ENCODE peak calls at places on chromosomes 11 and 22, in four cellular contexts. A is HCT116, R is GM12878, B is K562. U is an unnamed sample.
A peak's percentile ranks its signal among the peaks of the same experiment; 100 is the strongest.

GRCh38 chr11:62922653-62923371 is 1.6 kb upstream of the CHRM1 start:
- DNase-seq in B (peak; percentile 76), A (no peak), R (no peak), U (peak; percentile 87)

GRCh38 chr11:47124675-47125074 is 52.0 kb downstream of the ARFGAP2 start:
- DNase-seq in B (no peak), A (no peak), R (no peak), U (no peak)

GRCh38 chr11:70573701-70574151 is 175.4 kb downstream of the CTTN start:
- DNase-seq in A (no peak), B (no peak), R (no peak), U (no peak)

GRCh38 chr11:88411265-88411664 is 73.7 kb upstream of the CTSC start:
- DNase-seq in A (no peak), R (no peak), B (no peak), U (no peak)

GRCh38 chr11:131859811-131860210 is 489.4 kb downstream of the NTM start:
- DNase-seq in B (no peak), A (no peak), R (no peak), U (no peak)

GRCh38 chr11:45021692-45022130 is 71.0 kb upstream of the TP53I11 start:
- DNase-seq in A (no peak), B (no peak), R (no peak), U (peak; percentile 67)

GRCh38 chr22:22074634-22075381 is 92.2 kb upstream of the TOP3B start:
- DNase-seq in A (no peak), R (no peak), B (no peak), U (no peak)

GRCh38 chr11:118002541-118003019 is 16.4 kb downstream of the IL10RA start:
- DNase-seq in B (peak; percentile 79), A (no peak), R (no peak), U (no peak)

GRCh38 chr22:37462983-37463382 is 23.2 kb downstream of the MFNG start:
- DNase-seq in R (no peak), A (no peak), B (peak; percentile 40), U (peak; percentile 81)

GRCh38 chr22:31926969-31927368 is 17.4 kb upstream of the YWHAH start:
- DNase-seq in R (no peak), A (no peak), B (no peak), U (peak; percentile 53)

GRCh38 chr11:10454902-10455631 is at the start of gene AMPD3:
- DNase-seq in B (peak; percentile 88), R (peak; percentile 48), A (peak; percentile 85), U (no peak)

GRCh38 chr11:3920148-3920852 is 64.8 kb downstream of the STIM1 start:
- DNase-seq in B (peak; percentile 82), R (peak; percentile 57), A (peak; percentile 44), U (no peak)

GRCh38 chr11:78961938-78962701 is 387.5 kb upstream of the NARS2 start:
- DNase-seq in A (no peak), R (no peak), B (peak; percentile 11), U (peak; percentile 71)

GRCh38 chr11:110297726-110298297 is 1.4 kb upstream of the RDX start:
- DNase-seq in R (no peak), A (no peak), B (no peak), U (no peak)

GRCh38 chr11:93718057-93718563 is 23.2 kb downstream of the TAF1D start:
- DNase-seq in R (peak; percentile 64), B (peak; percentile 84), A (no peak), U (no peak)

GRCh38 chr11:15071556-15072255 is 1.7 kb upstream of the CALCB start:
- DNase-seq in B (no peak), R (no peak), A (no peak), U (no peak)

GRCh38 chr11:15075162-15075526 is 1.8 kb downstream of the CALCB start:
- DNase-seq in R (no peak), A (no peak), B (no peak), U (no peak)

GRCh38 chr11:15072551-15073143 is 746 bp upstream of the CALCB start:
- DNase-seq in B (no peak), A (no peak), R (no peak), U (no peak)

GRCh38 chr11:15074206-15075161 is 1.1 kb downstream of the CALCB start:
- DNase-seq in A (peak; percentile 83), B (peak; percentile 77), R (no peak), U (peak; percentile 98)

GRCh38 chr11:15073361-15074205 is at the start of gene CALCB:
- DNase-seq in B (no peak), A (no peak), R (no peak), U (no peak)
- TF ChIP-seq EGR1 in B (no peak), A (no peak), R (no peak), U (no peak)

DNA sequence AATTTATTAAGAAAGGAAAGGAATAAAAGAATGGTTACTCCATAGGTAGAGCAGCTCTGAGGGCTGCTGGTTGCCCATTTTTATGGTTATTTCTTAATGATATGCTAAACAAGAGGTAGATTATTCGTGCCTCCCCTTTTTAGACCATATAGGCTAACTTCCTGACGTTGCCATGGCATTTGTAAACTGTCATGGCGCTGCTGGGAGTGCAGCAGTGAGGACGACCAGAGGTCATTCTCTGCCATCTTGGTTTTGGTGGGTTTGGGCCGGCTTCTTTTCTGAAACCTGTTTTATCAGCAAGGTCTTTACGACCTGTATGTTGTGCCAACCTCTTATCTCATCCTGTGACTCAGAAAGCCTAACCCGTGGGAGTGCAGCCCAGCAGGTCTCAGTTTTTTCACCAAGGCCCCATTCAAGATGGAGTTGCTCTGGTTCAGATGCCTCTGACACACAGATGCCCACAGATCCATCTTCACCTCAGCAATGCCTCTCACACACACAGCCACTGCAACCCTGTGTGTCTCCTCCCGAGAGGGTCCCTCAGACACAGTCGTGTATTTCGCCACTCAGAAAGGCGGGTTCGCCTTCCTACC is 16.4 kb upstream of the JAM3 start:
- DNase-seq in A (no peak), R (no peak), B (no peak), U (no peak)
- TF ChIP-seq EGR1 in A (no peak), R (no peak), B (no peak), U (no peak)

GRCh38 chr11:116930586-116930985 is 93.2 kb upstream of the APOA1 start:
- DNase-seq in A (no peak), B (no peak), R (no peak), U (no peak)

GRCh38 chr11:116931206-116931953 is 94.0 kb upstream of the APOA1 start:
- DNase-seq in A (no peak), B (peak; percentile 45), R (no peak), U (no peak)

GRCh38 chr11:116928845-116929244 is 91.4 kb upstream of the APOA1 start:
- DNase-seq in B (no peak), A (no peak), R (no peak), U (no peak)

GRCh38 chr11:116929393-116930090 is 92.1 kb upstream of the APOA1 start:
- DNase-seq in A (no peak), R (no peak), B (no peak), U (no peak)

GRCh38 chr11:116930177-116930576 is 92.8 kb upstream of the APOA1 start:
- DNase-seq in B (no peak), R (no peak), A (no peak), U (no peak)
- TF ChIP-seq EGR1 in B (no peak), R (no peak), A (no peak), U (no peak)

GRCh38 chr22:30459206-30460052 is 12.4 kb downstream of the SEC14L3 start:
- DNase-seq in A (no peak), B (peak; percentile 47), R (no peak), U (peak; percentile 52)
- TF ChIP-seq EGR1 in A (no peak), B (no peak), R (no peak), U (no peak)

DNA sequence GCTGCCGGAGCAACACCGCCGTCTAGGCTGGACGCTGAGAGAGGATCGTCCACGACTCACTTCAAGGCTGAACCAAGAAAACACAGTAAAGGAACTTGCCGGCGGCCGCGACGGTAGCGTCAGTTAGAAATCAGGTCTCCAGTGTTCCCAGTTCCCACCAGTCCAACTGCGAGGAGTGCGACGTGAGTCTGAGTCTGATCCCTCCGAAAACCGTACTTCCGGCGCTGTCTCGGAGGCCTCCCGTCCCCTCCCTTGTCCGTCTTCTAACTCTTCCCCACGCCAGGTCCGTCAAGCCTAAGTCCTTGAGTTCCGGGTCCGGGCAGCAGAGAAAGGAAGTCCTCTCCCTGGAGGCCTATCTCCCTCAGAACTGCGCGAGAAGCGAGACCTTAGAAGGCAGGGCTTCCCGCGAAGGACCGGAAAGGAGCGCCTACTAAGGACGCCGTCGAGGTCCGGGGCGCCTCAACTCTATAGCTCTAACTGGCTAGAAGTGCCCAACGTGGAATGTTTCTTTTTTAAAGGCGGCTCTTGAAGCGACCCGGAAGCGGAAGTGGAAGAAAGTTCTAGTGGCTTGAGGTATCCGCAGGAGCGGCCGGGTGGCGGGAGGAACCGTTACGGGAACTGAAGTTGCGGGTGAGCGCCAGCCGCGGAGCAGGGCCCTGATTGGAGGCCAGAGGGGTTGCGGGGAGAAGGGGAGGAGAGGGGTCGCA is at the start of the genes BANF1 and EIF1AD:
- DNase-seq in R (peak; percentile 93), A (peak; percentile 99), B (peak; percentile 99), U (peak; percentile 81)
- TF ChIP-seq EGR1 in R (no peak), A (no peak), B (peak; percentile 81), U (peak; percentile 73)

GRCh38 chr11:124657922-124658321 is 15.6 kb downstream of the SIAE start:
- DNase-seq in A (no peak), R (no peak), B (no peak), U (no peak)
- TF ChIP-seq EGR1 in A (no peak), R (no peak), B (no peak), U (no peak)

GRCh38 chr11:129955282-129955681 is 47.4 kb downstream of the PRDM10 start:
- DNase-seq in A (no peak), B (no peak), R (no peak), U (no peak)
- TF ChIP-seq EGR1 in A (no peak), B (no peak), R (no peak), U (no peak)

U was measured in H1.